ENCODE peak calls at places on chromosome 17, in seven cellular contexts. O is nephron progenitor cell; N is NCI-H1694 treated with DMSO at 0.1 percent for 48 hours; S is HFFc6; X is HCT116; Z is activated CD8-positive, alpha-beta memory T cell treated with anti-CD3 and anti-CD28 coated beads for 48 hours; B is left lung. D is an unnamed sample.

GRCh38 chr17:72977768-72978417 is 114.6 kb downstream of the SLC39A11 start:
- DNase-seq in O (no peak), N (no peak), S (no peak), X (peak), Z (no peak), B (no peak), D (peak)

GRCh38 chr17:66431910-66432309 is 129.5 kb downstream of the PRKCA start:
- DNase-seq in O (no peak), N (no peak), S (peak), X (no peak), Z (no peak), B (no peak), D (peak)

GRCh38 chr17:29283496-29283895 is 10.5 kb downstream of the NUFIP2 start:
- DNase-seq in O (no peak), N (no peak), S (no peak), X (no peak), Z (no peak), B (no peak), D (peak)

GRCh38 chr17:14745122-14745521 is 444.2 kb downstream of the HS3ST3B1 start:
- DNase-seq in O (no peak), N (no peak), S (peak), X (no peak), Z (no peak), B (no peak), D (peak)

GRCh38 chr17:67759355-67760171 is 41.8 kb downstream of the NOL11 start:
- DNase-seq in O (no peak), N (no peak), S (peak), X (no peak), Z (no peak), B (no peak), D (no peak)

GRCh38 chr17:29140051-29140582 is 40.1 kb downstream of the MYO18A start:
- DNase-seq in O (peak), N (no peak), S (peak), X (no peak), Z (peak), B (peak), D (peak)

GRCh38 chr17:2924211-2924610 is 128.0 kb downstream of the RAP1GAP2 start:
- DNase-seq in O (no peak), N (no peak), S (no peak), X (no peak), Z (no peak), B (no peak), D (peak)

GRCh38 chr17:16250635-16251034 is 33.6 kb downstream of the PIGL start:
- DNase-seq in O (no peak), N (no peak), S (peak), X (no peak), Z (no peak), B (no peak), D (no peak)

GRCh38 chr17:59785091-59785799 is 77.8 kb downstream of the VMP1 start:
- DNase-seq in O (no peak), N (no peak), S (no peak), X (no peak), Z (no peak), B (no peak), D (peak)

GRCh38 chr17:82281502-82282238 is 8.2 kb upstream of the CSNK1D start:
- DNase-seq in O (no peak), N (no peak), S (no peak), X (peak), Z (no peak), B (peak), D (peak)

GRCh38 chr17:68498479-68499326 is 13.5 kb upstream of the PRKAR1A start:
- DNase-seq in O (no peak), N (no peak), S (no peak), X (no peak), Z (no peak), B (no peak), D (no peak)

GRCh38 chr17:61452301-61453290 is at the start of gene TBX4:
- DNase-seq in O (peak), N (no peak), S (no peak), X (no peak), Z (no peak), B (peak), D (peak)

GRCh38 chr17:77645441-77646430 is 312.8 kb upstream of the TNRC6C start:
- DNase-seq in O (peak), N (no peak), S (no peak), X (no peak), Z (peak), B (no peak), D (peak)

GRCh38 chr17:38752930-38753506 is 477 bp downstream of the PSMB3 start:
- DNase-seq in O (peak), N (no peak), S (no peak), X (no peak), Z (no peak), B (peak), D (peak)

GRCh38 chr17:76736349-76737081 is 616 bp downstream of the SRSF2 start:
- DNase-seq in O (peak), N (no peak), S (peak), X (no peak), Z (no peak), B (peak), D (peak)

GRCh38 chr17:38735161-38735997 is 5.2 kb downstream of the CISD3 start:
- DNase-seq in O (peak), N (peak), S (no peak), X (no peak), Z (peak), B (peak), D (peak)

GRCh38 chr17:19579192-19579668 is 45.6 kb downstream of the SLC47A1 start:
- DNase-seq in O (peak), N (no peak), S (no peak), X (no peak), Z (no peak), B (no peak), D (no peak)

GRCh38 chr17:58344047-58344790 is 7.8 kb downstream of the SUPT4H1 start:
- DNase-seq in O (no peak), N (no peak), S (no peak), X (no peak), Z (peak), B (no peak), D (no peak)

GRCh38 chr17:67365762-67366192 is 600 bp downstream of the PSMD12 start:
- DNase-seq in O (no peak), N (no peak), S (peak), X (no peak), Z (no peak), B (no peak), D (peak)

GRCh38 chr17:34756670-34757021 is 177.3 kb downstream of the TMEM132E start:
- DNase-seq in O (peak), N (peak), S (no peak), X (no peak), Z (no peak), B (no peak), D (peak)

GRCh38 chr17:2122641-2123302 is 67.9 kb downstream of the HIC1 start:
- DNase-seq in O (no peak), N (peak), S (no peak), X (no peak), Z (no peak), B (peak), D (no peak)

GRCh38 chr17:75574404-75575093 is 13.1 kb upstream of the MYO15B start:
- DNase-seq in O (no peak), N (no peak), S (no peak), X (no peak), Z (no peak), B (peak), D (no peak)

GRCh38 chr17:1043601-1044251 is 46.8 kb downstream of the TIMM22 start:
- DNase-seq in O (peak), N (no peak), S (no peak), X (no peak), Z (no peak), B (peak), D (no peak)

D was measured in ELR.